ENCODE peak calls at places on chromosomes 3 and 15, in ten cellular contexts. U is stimulated activated CD8-positive, alpha-beta memory T cell treated with anti-CD3 and anti-CD28 coated beads, Interleukin-15, amount 100 ng/mL, for 4 hours; X is iPS DF 6.9; K is AG08395; G is AG09309; A is germinal center; O is H7; Q is activated naive CD4-positive, alpha-beta T cell treated with Interleukin-2 at 50 U/mL for 16 hours; L is GM12864; P is SK-MEL-5. D is an unnamed sample.

GRCh38 chr15:64552281-64552948 is 92.0 kb downstream of the ZNF609 start:
- DNase-seq in K (no peak), X (no peak), Q (no peak), U (no peak), L (no peak), G (no peak), P (no peak), O (no peak), A (no peak), D (no peak)

GRCh38 chr3:17639257-17639656 is 103.2 kb downstream of the TBC1D5 start:
- DNase-seq in L (no peak), G (no peak), A (no peak), Q (no peak), K (peak; percentile 11), P (no peak), U (no peak), X (no peak), O (no peak), D (no peak)

GRCh38 chr3:49867871-49868321 is 1.8 kb downstream of the CAMKV start:
- DNase-seq in U (no peak), Q (no peak), P (no peak), O (peak; percentile 89), L (no peak), K (peak; percentile 51), X (peak; percentile 70), A (peak; percentile 35), G (no peak), D (no peak)

GRCh38 chr3:76661527-76662250 is 378.2 kb upstream of the ROBO2 start:
- DNase-seq in O (no peak), U (no peak), A (no peak), G (no peak), L (no peak), X (peak; percentile 54), Q (no peak), K (no peak), P (peak; percentile 14), D (no peak)

GRCh38 chr15:77514635-77515421 is 94.1 kb downstream of the HMG20A start:
- DNase-seq in U (no peak), A (no peak), O (peak; percentile 30), L (no peak), X (no peak), Q (no peak), P (no peak), K (no peak), G (no peak), D (no peak)

GRCh38 chr3:196988241-196989029 is 19.8 kb upstream of the PIGZ start:
- DNase-seq in P (peak; percentile 68), G (no peak), X (no peak), K (no peak), U (no peak), A (no peak), Q (no peak), L (no peak), O (peak; percentile 81), D (no peak)

GRCh38 chr15:85879334-85880163 is 84.8 kb upstream of the KLHL25 start:
- DNase-seq in P (peak; percentile 82), K (peak; percentile 65), Q (no peak), O (no peak), U (no peak), G (no peak), A (no peak), L (no peak), X (no peak), D (no peak)

GRCh38 chr3:12265558-12265957 is 23.3 kb upstream of the PPARG start:
- DNase-seq in A (no peak), K (no peak), Q (no peak), L (no peak), X (no peak), P (no peak), G (no peak), U (no peak), O (no peak), D (no peak)

GRCh38 chr3:151403246-151403645 is 18.7 kb upstream of the P2RY12 start:
- DNase-seq in O (no peak), U (no peak), L (no peak), P (no peak), A (no peak), K (peak; percentile 76), Q (no peak), X (no peak), G (peak; percentile 67), D (no peak)

GRCh38 chr3:42743204-42743995 is 29.7 kb downstream of the CCDC13 start:
- DNase-seq in G (no peak), O (no peak), L (no peak), A (no peak), Q (no peak), P (no peak), K (no peak), U (no peak), X (no peak), D (no peak)

GRCh38 chr3:14289590-14290453 is 111.2 kb downstream of the LSM3 start:
- DNase-seq in A (no peak), K (peak; percentile 87), Q (no peak), O (no peak), X (no peak), G (peak; percentile 81), U (no peak), P (peak; percentile 46), L (no peak), D (no peak)

GRCh38 chr15:51205050-51205707 is 110.5 kb upstream of the TNFAIP8L3 start:
- DNase-seq in L (no peak), P (no peak), X (no peak), Q (no peak), U (no peak), G (no peak), O (no peak), K (no peak), A (no peak), D (no peak)

GRCh38 chr3:12187448-12188327 is 29.0 kb upstream of the TIMP4 start:
- DNase-seq in P (no peak), Q (peak; percentile 71), G (no peak), O (no peak), X (no peak), K (peak; percentile 56), U (peak; percentile 20), L (peak; percentile 59), A (peak; percentile 26), D (no peak)

GRCh38 chr3:66101901-66102300 is 63.2 kb upstream of the MAGI1 start:
- DNase-seq in A (no peak), L (no peak), G (no peak), P (no peak), O (no peak), Q (no peak), U (no peak), X (no peak), K (no peak), D (no peak)

GRCh38 chr3:194443911-194444310 is 42.9 kb downstream of the ATP13A3 start:
- DNase-seq in O (no peak), L (no peak), A (no peak), G (peak; percentile 11), K (no peak), P (no peak), U (no peak), Q (no peak), X (no peak), D (no peak)

GRCh38 chr3:188185717-188186236 is 31.8 kb downstream of the LPP start:
- DNase-seq in K (no peak), X (no peak), P (peak; percentile 30), O (no peak), L (no peak), A (no peak), U (no peak), Q (no peak), G (no peak), D (peak; percentile 80)

GRCh38 chr3:106176734-106177133 is 307.9 kb upstream of the CBLB start:
- DNase-seq in Q (peak; percentile 62), U (peak; percentile 63), G (no peak), K (no peak), X (no peak), P (peak; percentile 91), O (no peak), A (no peak), L (peak; percentile 87), D (no peak)

GRCh38 chr3:32934150-32934742 is 17.2 kb upstream of the CCR4 start:
- DNase-seq in O (peak; percentile 43), P (peak; percentile 53), K (no peak), X (no peak), U (no peak), A (no peak), G (no peak), L (no peak), Q (no peak), D (no peak)

GRCh38 chr3:142040941-142041575 is 108.3 kb downstream of the TFDP2 start:
- DNase-seq in P (no peak), K (no peak), Q (no peak), L (no peak), A (no peak), O (no peak), U (no peak), X (no peak), G (no peak), D (no peak)

GRCh38 chr3:178538065-178538464 is 1.8 kb downstream of the KCNMB2 start:
- DNase-seq in K (no peak), A (no peak), O (no peak), Q (no peak), G (no peak), L (no peak), X (no peak), P (no peak), U (no peak), D (no peak)

GRCh38 chr3:61979645-61980430 is 393.5 kb downstream of the FEZF2 start:
- DNase-seq in L (no peak), A (no peak), O (no peak), K (peak; percentile 31), Q (no peak), P (no peak), U (no peak), X (no peak), G (peak; percentile 8), D (no peak)

GRCh38 chr15:35606345-35606744 is 60.4 kb upstream of the DPH6 start:
- DNase-seq in G (no peak), U (no peak), A (no peak), L (no peak), X (no peak), O (no peak), K (no peak), Q (no peak), P (no peak), D (no peak)

GRCh38 chr15:29934251-29934650 is 112.0 kb upstream of the TJP1 start:
- DNase-seq in K (peak; percentile 17), X (no peak), O (no peak), Q (no peak), L (no peak), U (no peak), A (no peak), G (no peak), P (no peak), D (no peak)